ENCODE peak calls at places on chromosomes 11 and 22, in ten cellular contexts. One of them, this sample, is unnamed. For H3K36me3, the result is how much of the 10 kb centered on the place peaks cover.

GRCh38 chr11:134414772-134415765 is 3.0 kb upstream of the B3GAT1 start:
- DNase-seq in H7: peak
- DNase-seq in brain microvascular endothelial cell: no peak
- DNase-seq in fibroblast of lung: no peak
- DNase-seq in left ventricle myocardium inferior: no peak
- DNase-seq in ovary: no peak
- DNase-seq in BJ: no peak
- DNase-seq in stomach: no peak
- DNase-seq in breast epithelium: no peak
- DNase-seq in endodermal cell: no peak
- DNase-seq in this sample: no peak

GRCh38 chr11:114330373-114330772 is 34.2 kb downstream of the NNMT start:
- DNase-seq in BJ: no peak
- DNase-seq in breast epithelium: no peak
- DNase-seq in stomach: no peak
- DNase-seq in endodermal cell: no peak
- DNase-seq in ovary: no peak
- DNase-seq in left ventricle myocardium inferior: no peak
- DNase-seq in H7: no peak
- DNase-seq in fibroblast of lung: no peak
- DNase-seq in brain microvascular endothelial cell: no peak
- DNase-seq in this sample: no peak

GRCh38 chr11:40302669-40303068 is 1156.8 kb downstream of the LRRC4C start:
- DNase-seq in ovary: no peak
- DNase-seq in endodermal cell: no peak
- DNase-seq in H7: no peak
- DNase-seq in left ventricle myocardium inferior: no peak
- DNase-seq in fibroblast of lung: peak
- DNase-seq in stomach: no peak
- DNase-seq in breast epithelium: no peak
- DNase-seq in BJ: no peak
- DNase-seq in brain microvascular endothelial cell: peak
- DNase-seq in this sample: no peak

GRCh38 chr11:32858731-32859130 is 29.0 kb downstream of the PRRG4 start:
- DNase-seq in BJ: no peak
- DNase-seq in ovary: no peak
- DNase-seq in left ventricle myocardium inferior: no peak
- DNase-seq in fibroblast of lung: no peak
- DNase-seq in breast epithelium: no peak
- DNase-seq in brain microvascular endothelial cell: no peak
- DNase-seq in H7: no peak
- DNase-seq in stomach: no peak
- DNase-seq in endodermal cell: no peak
- DNase-seq in this sample: no peak

GRCh38 chr22:35708453-35708852 is 9.2 kb upstream of the APOL5 start:
- DNase-seq in ovary: no peak
- DNase-seq in brain microvascular endothelial cell: peak
- DNase-seq in fibroblast of lung: peak
- DNase-seq in breast epithelium: no peak
- DNase-seq in endodermal cell: no peak
- DNase-seq in H7: no peak
- DNase-seq in stomach: no peak
- DNase-seq in BJ: no peak
- DNase-seq in left ventricle myocardium inferior: no peak
- DNase-seq in this sample: no peak

GRCh38 chr22:37801946-37802309 is 5.8 kb upstream of the GCAT start:
- DNase-seq in fibroblast of lung: no peak
- DNase-seq in stomach: no peak
- DNase-seq in endodermal cell: no peak
- DNase-seq in BJ: no peak
- DNase-seq in H7: no peak
- DNase-seq in ovary: no peak
- DNase-seq in left ventricle myocardium inferior: no peak
- DNase-seq in breast epithelium: no peak
- DNase-seq in brain microvascular endothelial cell: no peak
- DNase-seq in this sample: peak

GRCh38 chr22:35133702-35134395 is 67.9 kb downstream of the ISX start:
- DNase-seq in breast epithelium: no peak
- DNase-seq in brain microvascular endothelial cell: no peak
- DNase-seq in ovary: no peak
- DNase-seq in left ventricle myocardium inferior: no peak
- DNase-seq in BJ: no peak
- DNase-seq in H7: no peak
- DNase-seq in stomach: no peak
- DNase-seq in fibroblast of lung: no peak
- DNase-seq in endodermal cell: no peak
- DNase-seq in this sample: no peak

GRCh38 chr11:85762226-85762625 is 48.7 kb downstream of the SYTL2 start:
- DNase-seq in H7: no peak
- DNase-seq in left ventricle myocardium inferior: no peak
- DNase-seq in breast epithelium: no peak
- DNase-seq in stomach: no peak
- DNase-seq in ovary: no peak
- DNase-seq in BJ: no peak
- DNase-seq in brain microvascular endothelial cell: no peak
- DNase-seq in fibroblast of lung: no peak
- DNase-seq in endodermal cell: no peak
- DNase-seq in this sample: no peak

GRCh38 chr11:62559204-62559603 is 12.6 kb upstream of the AHNAK start:
- DNase-seq in stomach: no peak
- DNase-seq in left ventricle myocardium inferior: no peak
- DNase-seq in H7: no peak
- DNase-seq in brain microvascular endothelial cell: no peak
- DNase-seq in breast epithelium: no peak
- DNase-seq in endodermal cell: no peak
- DNase-seq in fibroblast of lung: no peak
- DNase-seq in ovary: peak
- DNase-seq in BJ: no peak
- DNase-seq in this sample: no peak
- H3K36me3 ChIP-seq in stomach: half or more
- H3K36me3 ChIP-seq in left ventricle myocardium inferior: half or more
- H3K36me3 ChIP-seq in H7: under half
- H3K36me3 ChIP-seq in brain microvascular endothelial cell: half or more
- H3K36me3 ChIP-seq in breast epithelium: under half
- H3K36me3 ChIP-seq in endodermal cell: half or more
- H3K36me3 ChIP-seq in fibroblast of lung: under half
- H3K36me3 ChIP-seq in ovary: under half
- H3K36me3 ChIP-seq in BJ: under half
- H3K36me3 ChIP-seq in this sample: under half

DNA sequence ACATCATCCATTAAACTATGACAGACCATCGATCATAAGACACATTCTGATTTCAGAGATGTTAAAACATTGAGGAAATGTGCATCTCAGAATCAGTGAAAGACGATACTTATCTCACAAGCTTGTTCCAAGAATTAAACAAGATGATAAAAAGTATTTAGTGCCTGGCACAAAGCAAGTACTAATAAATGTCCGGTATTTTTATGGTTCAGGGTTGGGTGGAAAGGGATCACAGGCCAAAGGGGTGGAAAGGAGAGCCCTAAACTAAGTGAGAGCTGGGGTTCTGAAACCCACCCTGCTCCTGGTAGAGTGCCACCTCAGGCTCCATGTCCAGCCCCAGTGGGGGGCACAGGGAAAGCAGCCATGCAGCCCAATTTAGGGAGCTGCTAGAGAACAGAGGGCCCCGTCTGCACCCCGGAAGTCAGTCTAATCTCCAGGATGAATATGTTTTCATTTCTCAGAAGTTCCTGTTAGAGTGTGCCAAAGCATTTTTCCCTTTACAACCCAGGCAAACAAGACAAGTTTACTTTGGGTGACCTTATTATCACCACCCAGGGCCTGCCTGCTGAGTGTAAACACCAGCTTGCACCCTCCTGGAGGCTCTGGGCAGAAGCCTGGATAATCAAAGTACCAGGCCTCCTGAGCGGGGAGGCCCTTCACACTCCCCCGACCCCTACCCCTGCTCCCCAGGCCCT is 3.8 kb upstream of the CREB3L1 start:
- DNase-seq in brain microvascular endothelial cell: no peak
- DNase-seq in fibroblast of lung: no peak
- DNase-seq in ovary: peak
- DNase-seq in H7: no peak
- DNase-seq in stomach: peak
- DNase-seq in breast epithelium: no peak
- DNase-seq in left ventricle myocardium inferior: no peak
- DNase-seq in endodermal cell: no peak
- DNase-seq in BJ: no peak
- DNase-seq in this sample: peak
- H3K36me3 ChIP-seq in brain microvascular endothelial cell: under half
- H3K36me3 ChIP-seq in fibroblast of lung: under half
- H3K36me3 ChIP-seq in ovary: under half
- H3K36me3 ChIP-seq in H7: under half
- H3K36me3 ChIP-seq in stomach: under half
- H3K36me3 ChIP-seq in breast epithelium: under half
- H3K36me3 ChIP-seq in left ventricle myocardium inferior: under half
- H3K36me3 ChIP-seq in endodermal cell: under half
- H3K36me3 ChIP-seq in BJ: under half
- H3K36me3 ChIP-seq in this sample: under half

GRCh38 chr22:19136915-19137314 is 5.8 kb downstream of the TSSK2 start:
- DNase-seq in ovary: no peak
- DNase-seq in brain microvascular endothelial cell: no peak
- DNase-seq in breast epithelium: no peak
- DNase-seq in fibroblast of lung: no peak
- DNase-seq in stomach: no peak
- DNase-seq in BJ: no peak
- DNase-seq in endodermal cell: no peak
- DNase-seq in left ventricle myocardium inferior: no peak
- DNase-seq in H7: no peak
- DNase-seq in this sample: no peak

GRCh38 chr22:19137384-19138216 is 6.5 kb downstream of the TSSK2 start:
- DNase-seq in stomach: no peak
- DNase-seq in left ventricle myocardium inferior: no peak
- DNase-seq in endodermal cell: no peak
- DNase-seq in fibroblast of lung: no peak
- DNase-seq in brain microvascular endothelial cell: no peak
- DNase-seq in ovary: no peak
- DNase-seq in H7: no peak
- DNase-seq in breast epithelium: no peak
- DNase-seq in BJ: no peak
- DNase-seq in this sample: no peak

GRCh38 chr22:19139974-19140373 is 4.5 kb downstream of the ESS2 start:
- DNase-seq in brain microvascular endothelial cell: no peak
- DNase-seq in breast epithelium: no peak
- DNase-seq in stomach: no peak
- DNase-seq in endodermal cell: no peak
- DNase-seq in BJ: no peak
- DNase-seq in fibroblast of lung: no peak
- DNase-seq in ovary: no peak
- DNase-seq in H7: no peak
- DNase-seq in left ventricle myocardium inferior: no peak
- DNase-seq in this sample: no peak

GRCh38 chr22:19138217-19139000 is 6.0 kb downstream of the ESS2 start:
- DNase-seq in fibroblast of lung: no peak
- DNase-seq in brain microvascular endothelial cell: no peak
- DNase-seq in BJ: no peak
- DNase-seq in H7: no peak
- DNase-seq in ovary: no peak
- DNase-seq in endodermal cell: no peak
- DNase-seq in breast epithelium: no peak
- DNase-seq in left ventricle myocardium inferior: no peak
- DNase-seq in stomach: no peak
- DNase-seq in this sample: no peak

DNA sequence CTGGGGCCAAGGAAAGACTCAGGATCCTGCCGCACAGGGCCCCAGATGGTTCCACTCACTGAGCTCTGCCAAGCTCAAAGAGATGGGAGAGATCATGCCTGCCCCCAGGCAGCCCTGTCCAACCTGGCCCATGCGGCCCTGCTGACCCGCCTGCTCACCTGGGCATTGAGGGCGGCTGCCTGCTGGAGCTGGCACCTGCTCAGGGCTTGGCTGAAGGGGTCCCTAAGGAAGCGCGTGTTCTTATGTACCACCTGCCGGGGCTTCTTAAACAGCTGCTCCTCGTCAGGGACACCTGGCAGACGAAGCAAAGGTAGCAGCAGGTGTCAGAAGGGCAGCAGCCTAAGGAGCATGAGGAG is 5.5 kb downstream of the ESS2 start:
- DNase-seq in endodermal cell: no peak
- DNase-seq in left ventricle myocardium inferior: no peak
- DNase-seq in ovary: no peak
- DNase-seq in H7: no peak
- DNase-seq in BJ: no peak
- DNase-seq in fibroblast of lung: no peak
- DNase-seq in brain microvascular endothelial cell: no peak
- DNase-seq in stomach: no peak
- DNase-seq in breast epithelium: no peak
- DNase-seq in this sample: no peak
- H3K36me3 ChIP-seq in endodermal cell: half or more
- H3K36me3 ChIP-seq in left ventricle myocardium inferior: half or more
- H3K36me3 ChIP-seq in ovary: under half
- H3K36me3 ChIP-seq in H7: under half
- H3K36me3 ChIP-seq in BJ: half or more
- H3K36me3 ChIP-seq in fibroblast of lung: under half
- H3K36me3 ChIP-seq in brain microvascular endothelial cell: half or more
- H3K36me3 ChIP-seq in stomach: half or more
- H3K36me3 ChIP-seq in breast epithelium: under half
- H3K36me3 ChIP-seq in this sample: under half

GRCh38 chr22:30290318-30290678 is 993 bp upstream of the CASTOR1 start:
- DNase-seq in ovary: peak
- DNase-seq in endodermal cell: peak
- DNase-seq in stomach: no peak
- DNase-seq in brain microvascular endothelial cell: no peak
- DNase-seq in breast epithelium: peak
- DNase-seq in BJ: no peak
- DNase-seq in H7: no peak
- DNase-seq in left ventricle myocardium inferior: no peak
- DNase-seq in fibroblast of lung: no peak
- DNase-seq in this sample: no peak

GRCh38 chr22:30290679-30291333 is 1.5 kb upstream of the CASTOR1 start:
- DNase-seq in endodermal cell: peak
- DNase-seq in breast epithelium: peak
- DNase-seq in BJ: no peak
- DNase-seq in stomach: peak
- DNase-seq in fibroblast of lung: peak
- DNase-seq in H7: peak
- DNase-seq in brain microvascular endothelial cell: peak
- DNase-seq in ovary: peak
- DNase-seq in left ventricle myocardium inferior: peak
- DNase-seq in this sample: peak

GRCh38 chr22:30294066-30294465 is 4.8 kb upstream of the CASTOR1 start:
- DNase-seq in endodermal cell: no peak
- DNase-seq in fibroblast of lung: no peak
- DNase-seq in BJ: no peak
- DNase-seq in ovary: no peak
- DNase-seq in breast epithelium: no peak
- DNase-seq in left ventricle myocardium inferior: no peak
- DNase-seq in brain microvascular endothelial cell: no peak
- DNase-seq in stomach: no peak
- DNase-seq in H7: no peak
- DNase-seq in this sample: no peak

GRCh38 chr22:30291334-30291892 is 2.1 kb upstream of the CASTOR1 start:
- DNase-seq in brain microvascular endothelial cell: no peak
- DNase-seq in left ventricle myocardium inferior: no peak
- DNase-seq in H7: no peak
- DNase-seq in BJ: no peak
- DNase-seq in fibroblast of lung: no peak
- DNase-seq in breast epithelium: peak
- DNase-seq in ovary: no peak
- DNase-seq in stomach: no peak
- DNase-seq in endodermal cell: no peak
- DNase-seq in this sample: no peak

DNA sequence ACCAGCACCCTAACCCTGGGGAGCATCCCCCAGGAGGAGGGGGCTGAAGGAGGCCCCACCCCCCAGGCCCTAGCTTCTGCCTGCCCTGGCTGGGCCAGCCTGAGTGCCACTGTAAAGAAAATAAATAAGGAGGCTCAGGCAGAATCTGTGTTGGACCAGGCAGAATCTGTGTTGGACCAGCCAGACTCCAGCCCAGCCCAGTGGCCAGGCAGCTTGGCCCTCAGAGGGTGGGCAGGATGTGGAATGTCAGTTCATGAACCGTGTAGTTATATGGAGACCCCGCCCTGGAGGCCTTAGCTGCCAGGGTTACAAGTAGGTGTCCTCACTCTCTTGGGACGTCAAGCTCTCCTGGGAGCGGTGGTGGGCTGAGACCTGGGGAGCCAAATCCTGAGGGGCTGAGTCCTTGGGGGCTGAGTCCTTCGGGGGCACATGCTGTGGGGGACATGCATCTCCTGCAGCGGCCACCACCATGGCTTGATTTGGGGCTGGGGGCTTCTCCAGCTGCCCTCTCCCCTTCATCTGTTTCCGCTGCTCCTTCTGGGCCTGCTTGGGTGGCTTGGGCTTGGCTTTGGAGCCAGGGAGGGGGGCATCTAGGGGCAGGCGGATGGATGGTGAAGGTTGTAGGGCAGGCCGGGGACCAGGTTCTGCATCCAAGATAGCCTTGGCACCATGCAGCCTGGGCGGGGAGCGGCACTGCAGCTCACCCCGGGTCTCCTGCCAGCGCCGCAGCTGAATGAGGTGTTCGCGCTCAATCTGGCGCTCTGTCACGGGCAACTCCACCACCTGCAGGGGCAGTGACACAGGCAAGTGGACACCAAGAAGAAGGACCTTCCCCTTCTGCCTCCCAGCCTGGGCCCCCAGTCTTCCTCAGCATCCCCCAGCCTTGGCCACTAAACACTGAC is 3.0 kb upstream of the CASTOR1 start:
- DNase-seq in stomach: no peak
- DNase-seq in ovary: no peak
- DNase-seq in BJ: no peak
- DNase-seq in left ventricle myocardium inferior: no peak
- DNase-seq in breast epithelium: no peak
- DNase-seq in endodermal cell: no peak
- DNase-seq in brain microvascular endothelial cell: no peak
- DNase-seq in fibroblast of lung: no peak
- DNase-seq in H7: no peak
- DNase-seq in this sample: no peak
- H3K36me3 ChIP-seq in stomach: half or more
- H3K36me3 ChIP-seq in ovary: under half
- H3K36me3 ChIP-seq in BJ: under half
- H3K36me3 ChIP-seq in left ventricle myocardium inferior: half or more
- H3K36me3 ChIP-seq in breast epithelium: under half
- H3K36me3 ChIP-seq in endodermal cell: under half
- H3K36me3 ChIP-seq in brain microvascular endothelial cell: half or more
- H3K36me3 ChIP-seq in fibroblast of lung: under half
- H3K36me3 ChIP-seq in H7: under half
- H3K36me3 ChIP-seq in this sample: under half

This sample was measured in body of pancreas.